ENCODE peak calls at places on chromosomes 5 and 9, in ten cellular contexts. J is hippocampal formation, T is HAP-1, B is EH, P is cardiac fibroblast, S is NCI-H1092 treated with DMSO at 0.1 percent for 48 hours, M is OCI-LY7, W is Right ventricle myocardium superior, X is IMR-90, Z is lower lobe of right lung. I is an unnamed sample.
A peak's percentile ranks its signal among the peaks of the same experiment; 100 is the strongest.

GRCh38 chr5:40441733-40442132 is 238.0 kb upstream of the PTGER4 start:
- DNase-seq in J (no peak), T (no peak), B (no peak), P (no peak), S (no peak), M (no peak), W (no peak), X (no peak), Z (no peak), I (no peak)

GRCh38 chr5:125633523-125633922 is 789.7 kb upstream of the GRAMD2B start:
- DNase-seq in J (no peak), T (no peak), B (no peak), P (no peak), S (no peak), M (no peak), W (no peak), X (no peak), Z (no peak), I (no peak)

GRCh38 chr9:83701769-83702168 is 6.0 kb downstream of the UBQLN1 start:
- DNase-seq in J (no peak), T (peak; percentile 43), B (peak; percentile 92), P (peak; percentile 93), S (no peak), M (peak; percentile 34), W (no peak), X (peak; percentile 54), Z (no peak), I (no peak)

GRCh38 chr5:33153891-33154290 is 286.9 kb upstream of the TARS1 start:
- DNase-seq in J (no peak), T (no peak), B (peak; percentile 63), P (peak; percentile 53), S (no peak), M (no peak), W (no peak), X (peak; percentile 37), Z (no peak), I (no peak)

GRCh38 chr5:91032125-91032524 is 351.0 kb downstream of the ARRDC3 start:
- DNase-seq in J (no peak), T (no peak), B (no peak), P (no peak), S (no peak), M (no peak), W (no peak), X (no peak), Z (no peak), I (no peak)

GRCh38 chr5:171509467-171509866 is 90.0 kb downstream of the FGF18 start:
- DNase-seq in J (no peak), T (no peak), B (no peak), P (no peak), S (no peak), M (no peak), W (no peak), X (no peak), Z (no peak), I (no peak)

GRCh38 chr9:136611119-136611518 is 51.6 kb upstream of the EGFL7 start:
- DNase-seq in J (no peak), T (no peak), B (no peak), P (no peak), S (no peak), M (no peak), W (no peak), X (no peak), Z (no peak), I (no peak)

GRCh38 chr5:172078027-172078426 is 71.6 kb upstream of the FBXW11 start:
- DNase-seq in J (no peak), T (no peak), B (peak; percentile 21), P (no peak), S (no peak), M (no peak), W (no peak), X (no peak), Z (no peak), I (no peak)

GRCh38 chr9:19988281-19988680 is 199.4 kb upstream of the SLC24A2 start:
- DNase-seq in J (peak; percentile 35), T (no peak), B (no peak), P (no peak), S (no peak), M (no peak), W (no peak), X (no peak), Z (no peak), I (no peak)

GRCh38 chr5:123000731-123001130 is 35.8 kb downstream of the PPIC start:
- DNase-seq in J (no peak), T (no peak), B (no peak), P (no peak), S (no peak), M (no peak), W (no peak), X (no peak), Z (no peak), I (no peak)

GRCh38 chr9:35814841-35815543 is at the start of gene HINT2:
- DNase-seq in J (peak; percentile 100), T (peak; percentile 100), B (peak; percentile 100), P (peak; percentile 99), S (peak; percentile 100), M (peak; percentile 98), W (peak; percentile 98), X (peak; percentile 99), Z (peak; percentile 98), I (peak; percentile 99)

GRCh38 chr5:14399054-14399657 is 182.4 kb upstream of the OTULINL start:
- DNase-seq in J (peak; percentile 54), T (peak; percentile 55), B (peak; percentile 70), P (peak; percentile 86), S (peak; percentile 26), M (peak; percentile 57), W (no peak), X (peak; percentile 74), Z (no peak), I (peak; percentile 51)

GRCh38 chr5:82662340-82662739 is 384.2 kb upstream of the RPS23 start:
- DNase-seq in J (no peak), T (no peak), B (no peak), P (peak; percentile 66), S (no peak), M (no peak), W (no peak), X (no peak), Z (no peak), I (no peak)

GRCh38 chr5:132410451-132411381 is 41.2 kb downstream of the SLC22A5 start:
- DNase-seq in J (peak; percentile 75), T (peak; percentile 54), B (peak; percentile 77), P (peak; percentile 75), S (peak; percentile 61), M (peak; percentile 92), W (peak; percentile 93), X (peak; percentile 72), Z (peak; percentile 90), I (peak; percentile 87)

GRCh38 chr5:40017151-40017550 is 592.4 kb upstream of the DAB2 start:
- DNase-seq in J (no peak), T (no peak), B (no peak), P (no peak), S (no peak), M (no peak), W (no peak), X (no peak), Z (no peak), I (no peak)

GRCh38 chr5:72093231-72093630 is 14.0 kb upstream of the MAP1B start:
- DNase-seq in J (no peak), T (no peak), B (peak; percentile 57), P (peak; percentile 55), S (no peak), M (no peak), W (no peak), X (peak; percentile 67), Z (no peak), I (no peak)

I was measured in germinal center.